ENCODE peak calls at places on chromosomes 16 and 17, in ten cellular contexts. One of them, this sample, is unnamed.

GRCh38 chr16:15682105-15682570 is 32.1 kb downstream of the NDE1 start:
- DNase-seq in heart left ventricle: no peak
- DNase-seq in left lung: peak
- DNase-seq in WERI-Rb-1: peak
- DNase-seq in mesenchymal stem cell: peak
- DNase-seq in OCI-LY7: peak
- DNase-seq in stomach: peak
- DNase-seq in cardiac muscle cell: peak
- DNase-seq in effector memory CD4-positive, alpha-beta T cell: no peak
- DNase-seq in HL-60: peak
- DNase-seq in this sample: peak

GRCh38 chr16:56848056-56848936 is 16.7 kb upstream of the SLC12A3 start:
- DNase-seq in stomach: no peak
- DNase-seq in HL-60: no peak
- DNase-seq in WERI-Rb-1: no peak
- DNase-seq in cardiac muscle cell: no peak
- DNase-seq in left lung: no peak
- DNase-seq in OCI-LY7: no peak
- DNase-seq in heart left ventricle: no peak
- DNase-seq in effector memory CD4-positive, alpha-beta T cell: no peak
- DNase-seq in mesenchymal stem cell: peak
- DNase-seq in this sample: peak

GRCh38 chr17:65564793-65565192 is 3.3 kb upstream of the AXIN2 start:
- DNase-seq in OCI-LY7: no peak
- DNase-seq in HL-60: no peak
- DNase-seq in mesenchymal stem cell: no peak
- DNase-seq in stomach: peak
- DNase-seq in effector memory CD4-positive, alpha-beta T cell: no peak
- DNase-seq in WERI-Rb-1: peak
- DNase-seq in left lung: no peak
- DNase-seq in cardiac muscle cell: peak
- DNase-seq in heart left ventricle: peak
- DNase-seq in this sample: peak

GRCh38 chr16:1357906-1358566 is 6.3 kb downstream of the GNPTG start:
- DNase-seq in stomach: no peak
- DNase-seq in OCI-LY7: no peak
- DNase-seq in heart left ventricle: no peak
- DNase-seq in mesenchymal stem cell: no peak
- DNase-seq in left lung: no peak
- DNase-seq in WERI-Rb-1: no peak
- DNase-seq in HL-60: no peak
- DNase-seq in cardiac muscle cell: no peak
- DNase-seq in effector memory CD4-positive, alpha-beta T cell: no peak
- DNase-seq in this sample: no peak

GRCh38 chr16:23365602-23366240 is 63.6 kb downstream of the SCNN1B start:
- DNase-seq in left lung: no peak
- DNase-seq in OCI-LY7: peak
- DNase-seq in stomach: no peak
- DNase-seq in effector memory CD4-positive, alpha-beta T cell: no peak
- DNase-seq in mesenchymal stem cell: no peak
- DNase-seq in HL-60: no peak
- DNase-seq in cardiac muscle cell: no peak
- DNase-seq in heart left ventricle: no peak
- DNase-seq in WERI-Rb-1: no peak
- DNase-seq in this sample: no peak

GRCh38 chr17:66691644-66692500 is 143.0 kb upstream of the CACNG5 start:
- DNase-seq in WERI-Rb-1: no peak
- DNase-seq in heart left ventricle: no peak
- DNase-seq in left lung: no peak
- DNase-seq in cardiac muscle cell: no peak
- DNase-seq in mesenchymal stem cell: peak
- DNase-seq in OCI-LY7: no peak
- DNase-seq in HL-60: no peak
- DNase-seq in stomach: no peak
- DNase-seq in effector memory CD4-positive, alpha-beta T cell: no peak
- DNase-seq in this sample: peak

GRCh38 chr17:16583781-16584180 is 14.8 kb upstream of the ZNF287 start:
- DNase-seq in HL-60: no peak
- DNase-seq in effector memory CD4-positive, alpha-beta T cell: no peak
- DNase-seq in cardiac muscle cell: no peak
- DNase-seq in left lung: no peak
- DNase-seq in WERI-Rb-1: no peak
- DNase-seq in stomach: no peak
- DNase-seq in heart left ventricle: no peak
- DNase-seq in mesenchymal stem cell: no peak
- DNase-seq in OCI-LY7: no peak
- DNase-seq in this sample: no peak

GRCh38 chr16:28140788-28141618 is 70.8 kb downstream of the XPO6 start:
- DNase-seq in left lung: no peak
- DNase-seq in effector memory CD4-positive, alpha-beta T cell: peak
- DNase-seq in stomach: peak
- DNase-seq in OCI-LY7: peak
- DNase-seq in WERI-Rb-1: no peak
- DNase-seq in mesenchymal stem cell: peak
- DNase-seq in heart left ventricle: no peak
- DNase-seq in HL-60: peak
- DNase-seq in cardiac muscle cell: no peak
- DNase-seq in this sample: no peak

GRCh38 chr17:58575511-58575910 is 61.1 kb upstream of the MTMR4 start:
- DNase-seq in effector memory CD4-positive, alpha-beta T cell: no peak
- DNase-seq in cardiac muscle cell: no peak
- DNase-seq in WERI-Rb-1: no peak
- DNase-seq in OCI-LY7: no peak
- DNase-seq in HL-60: no peak
- DNase-seq in stomach: no peak
- DNase-seq in left lung: no peak
- DNase-seq in heart left ventricle: no peak
- DNase-seq in mesenchymal stem cell: peak
- DNase-seq in this sample: peak

GRCh38 chr17:41705271-41705991 is 6.7 kb upstream of the GAST start:
- DNase-seq in left lung: no peak
- DNase-seq in OCI-LY7: no peak
- DNase-seq in heart left ventricle: no peak
- DNase-seq in stomach: no peak
- DNase-seq in cardiac muscle cell: no peak
- DNase-seq in effector memory CD4-positive, alpha-beta T cell: no peak
- DNase-seq in mesenchymal stem cell: peak
- DNase-seq in HL-60: no peak
- DNase-seq in WERI-Rb-1: peak
- DNase-seq in this sample: peak

GRCh38 chr16:88662222-88662842 is 559 bp downstream of the MVD start:
- DNase-seq in WERI-Rb-1: no peak
- DNase-seq in heart left ventricle: peak
- DNase-seq in stomach: no peak
- DNase-seq in effector memory CD4-positive, alpha-beta T cell: no peak
- DNase-seq in cardiac muscle cell: no peak
- DNase-seq in OCI-LY7: peak
- DNase-seq in mesenchymal stem cell: peak
- DNase-seq in left lung: no peak
- DNase-seq in HL-60: no peak
- DNase-seq in this sample: no peak

GRCh38 chr17:79562117-79562805 is 48.6 kb downstream of the RBFOX3 start:
- DNase-seq in HL-60: no peak
- DNase-seq in mesenchymal stem cell: no peak
- DNase-seq in stomach: no peak
- DNase-seq in WERI-Rb-1: no peak
- DNase-seq in OCI-LY7: no peak
- DNase-seq in left lung: no peak
- DNase-seq in cardiac muscle cell: peak
- DNase-seq in heart left ventricle: no peak
- DNase-seq in effector memory CD4-positive, alpha-beta T cell: no peak
- DNase-seq in this sample: no peak

GRCh38 chr16:75861981-75862380 is 135.7 kb upstream of the CPHXL start:
- DNase-seq in HL-60: no peak
- DNase-seq in OCI-LY7: no peak
- DNase-seq in cardiac muscle cell: no peak
- DNase-seq in effector memory CD4-positive, alpha-beta T cell: no peak
- DNase-seq in heart left ventricle: no peak
- DNase-seq in mesenchymal stem cell: no peak
- DNase-seq in stomach: no peak
- DNase-seq in WERI-Rb-1: no peak
- DNase-seq in left lung: no peak
- DNase-seq in this sample: no peak

GRCh38 chr17:83089322-83090156 is 10.1 kb downstream of the METRNL start:
- DNase-seq in WERI-Rb-1: no peak
- DNase-seq in effector memory CD4-positive, alpha-beta T cell: no peak
- DNase-seq in HL-60: no peak
- DNase-seq in mesenchymal stem cell: no peak
- DNase-seq in heart left ventricle: no peak
- DNase-seq in OCI-LY7: no peak
- DNase-seq in cardiac muscle cell: no peak
- DNase-seq in left lung: no peak
- DNase-seq in stomach: peak
- DNase-seq in this sample: no peak
- H3K27ac ChIP-seq in WERI-Rb-1: no peak
- H3K27ac ChIP-seq in effector memory CD4-positive, alpha-beta T cell: no peak
- H3K27ac ChIP-seq in HL-60: no peak
- H3K27ac ChIP-seq in mesenchymal stem cell: no peak
- H3K27ac ChIP-seq in heart left ventricle: peak
- H3K27ac ChIP-seq in OCI-LY7: no peak
- H3K27ac ChIP-seq in cardiac muscle cell: no peak
- H3K27ac ChIP-seq in left lung: no peak
- H3K27ac ChIP-seq in stomach: peak
- H3K27ac ChIP-seq in this sample: no peak

GRCh38 chr17:74851612-74852236 is 8.0 kb downstream of the GRIN2C start:
- DNase-seq in effector memory CD4-positive, alpha-beta T cell: no peak
- DNase-seq in cardiac muscle cell: no peak
- DNase-seq in stomach: no peak
- DNase-seq in left lung: no peak
- DNase-seq in heart left ventricle: no peak
- DNase-seq in OCI-LY7: no peak
- DNase-seq in WERI-Rb-1: no peak
- DNase-seq in mesenchymal stem cell: no peak
- DNase-seq in HL-60: no peak
- DNase-seq in this sample: no peak

GRCh38 chr17:74852237-74853047 is 7.2 kb downstream of the GRIN2C start:
- DNase-seq in stomach: no peak
- DNase-seq in OCI-LY7: peak
- DNase-seq in WERI-Rb-1: no peak
- DNase-seq in heart left ventricle: no peak
- DNase-seq in cardiac muscle cell: peak
- DNase-seq in left lung: no peak
- DNase-seq in HL-60: peak
- DNase-seq in effector memory CD4-positive, alpha-beta T cell: peak
- DNase-seq in mesenchymal stem cell: no peak
- DNase-seq in this sample: no peak

GRCh38 chr17:74853669-74854068 is 6.0 kb downstream of the GRIN2C start:
- DNase-seq in mesenchymal stem cell: no peak
- DNase-seq in heart left ventricle: no peak
- DNase-seq in stomach: no peak
- DNase-seq in effector memory CD4-positive, alpha-beta T cell: no peak
- DNase-seq in WERI-Rb-1: no peak
- DNase-seq in HL-60: no peak
- DNase-seq in OCI-LY7: no peak
- DNase-seq in cardiac muscle cell: no peak
- DNase-seq in left lung: no peak
- DNase-seq in this sample: no peak

GRCh38 chr17:74854792-74855191 is 4.9 kb downstream of the GRIN2C start:
- DNase-seq in mesenchymal stem cell: no peak
- DNase-seq in stomach: no peak
- DNase-seq in HL-60: no peak
- DNase-seq in cardiac muscle cell: no peak
- DNase-seq in effector memory CD4-positive, alpha-beta T cell: no peak
- DNase-seq in heart left ventricle: no peak
- DNase-seq in left lung: no peak
- DNase-seq in WERI-Rb-1: no peak
- DNase-seq in OCI-LY7: no peak
- DNase-seq in this sample: no peak

GRCh38 chr17:74853048-74853397 is 6.7 kb downstream of the GRIN2C start:
- DNase-seq in stomach: no peak
- DNase-seq in cardiac muscle cell: no peak
- DNase-seq in left lung: no peak
- DNase-seq in effector memory CD4-positive, alpha-beta T cell: no peak
- DNase-seq in heart left ventricle: no peak
- DNase-seq in OCI-LY7: no peak
- DNase-seq in WERI-Rb-1: no peak
- DNase-seq in HL-60: no peak
- DNase-seq in mesenchymal stem cell: no peak
- DNase-seq in this sample: no peak
- H3K4me3 ChIP-seq in stomach: no peak
- H3K4me3 ChIP-seq in cardiac muscle cell: peak
- H3K4me3 ChIP-seq in left lung: no peak
- H3K4me3 ChIP-seq in effector memory CD4-positive, alpha-beta T cell: peak
- H3K4me3 ChIP-seq in heart left ventricle: no peak
- H3K4me3 ChIP-seq in OCI-LY7: peak
- H3K4me3 ChIP-seq in WERI-Rb-1: no peak
- H3K4me3 ChIP-seq in HL-60: no peak
- H3K4me3 ChIP-seq in mesenchymal stem cell: no peak
- H3K4me3 ChIP-seq in this sample: no peak

DNA sequence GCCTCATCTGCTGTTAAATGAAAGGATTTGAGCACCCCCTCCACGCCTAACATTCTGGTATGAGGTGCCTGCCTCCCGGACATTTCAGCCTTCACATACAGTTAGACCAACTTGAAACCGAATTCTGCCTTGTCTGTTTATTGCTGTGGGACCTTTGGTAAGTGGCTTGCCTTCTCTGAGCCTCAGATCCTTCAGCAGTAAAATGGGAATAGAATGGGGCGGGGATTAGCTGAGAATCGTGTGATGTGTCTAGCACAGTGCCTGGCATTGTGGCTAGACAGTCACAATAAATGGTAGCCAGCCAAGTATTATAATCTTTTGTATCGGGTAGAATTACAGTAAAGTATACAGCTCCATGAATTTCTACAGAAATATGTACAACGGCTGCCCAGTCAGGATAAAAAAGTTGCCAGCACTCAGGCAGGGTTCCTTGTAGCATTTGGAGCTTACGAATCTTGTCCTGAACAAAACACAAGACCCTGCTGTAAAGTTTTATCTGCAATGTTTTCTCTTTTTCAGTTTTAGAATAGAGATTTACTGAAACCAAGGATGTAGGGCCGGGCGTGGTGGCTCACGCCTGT is 781 bp downstream of the TMC7 start:
- DNase-seq in cardiac muscle cell: no peak
- DNase-seq in left lung: no peak
- DNase-seq in HL-60: no peak
- DNase-seq in WERI-Rb-1: no peak
- DNase-seq in heart left ventricle: no peak
- DNase-seq in OCI-LY7: no peak
- DNase-seq in effector memory CD4-positive, alpha-beta T cell: no peak
- DNase-seq in stomach: no peak
- DNase-seq in mesenchymal stem cell: no peak
- DNase-seq in this sample: no peak
- H3K27ac ChIP-seq in cardiac muscle cell: no peak
- H3K27ac ChIP-seq in left lung: peak
- H3K27ac ChIP-seq in HL-60: no peak
- H3K27ac ChIP-seq in WERI-Rb-1: no peak
- H3K27ac ChIP-seq in heart left ventricle: peak
- H3K27ac ChIP-seq in OCI-LY7: no peak
- H3K27ac ChIP-seq in effector memory CD4-positive, alpha-beta T cell: no peak
- H3K27ac ChIP-seq in stomach: no peak
- H3K27ac ChIP-seq in mesenchymal stem cell: no peak
- H3K27ac ChIP-seq in this sample: no peak

DNA sequence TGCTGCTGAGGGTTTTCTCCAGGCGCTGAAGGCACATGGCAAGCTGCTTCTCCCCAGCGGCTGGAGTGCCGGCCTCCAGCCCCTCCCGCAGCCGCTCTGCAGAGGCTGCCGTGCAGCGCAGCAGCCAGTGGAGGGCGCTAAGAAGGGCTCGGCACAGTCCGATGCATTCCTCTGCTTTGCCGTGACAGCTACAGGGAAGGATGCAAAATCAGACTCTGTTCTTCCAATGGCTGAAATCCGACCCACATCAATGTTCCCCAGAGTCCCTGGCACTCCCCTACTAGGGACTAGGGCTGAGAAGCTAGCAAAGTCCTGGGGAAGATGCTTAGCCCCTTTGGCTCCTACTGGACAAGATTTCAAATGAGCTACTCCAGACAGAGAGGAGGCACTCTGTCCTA is 19.0 kb downstream of the MED24 start:
- DNase-seq in effector memory CD4-positive, alpha-beta T cell: no peak
- DNase-seq in left lung: no peak
- DNase-seq in heart left ventricle: no peak
- DNase-seq in mesenchymal stem cell: peak
- DNase-seq in cardiac muscle cell: peak
- DNase-seq in OCI-LY7: peak
- DNase-seq in HL-60: no peak
- DNase-seq in stomach: no peak
- DNase-seq in WERI-Rb-1: peak
- DNase-seq in this sample: peak
- H3K4me3 ChIP-seq in effector memory CD4-positive, alpha-beta T cell: no peak
- H3K4me3 ChIP-seq in left lung: no peak
- H3K4me3 ChIP-seq in heart left ventricle: no peak
- H3K4me3 ChIP-seq in mesenchymal stem cell: no peak
- H3K4me3 ChIP-seq in cardiac muscle cell: no peak
- H3K4me3 ChIP-seq in OCI-LY7: no peak
- H3K4me3 ChIP-seq in HL-60: no peak
- H3K4me3 ChIP-seq in stomach: no peak
- H3K4me3 ChIP-seq in WERI-Rb-1: no peak
- H3K4me3 ChIP-seq in this sample: no peak

This sample was measured in fibroblast of lung.